ENCODE peak calls at places on chromosomes 6 and 20, in four cellular contexts. Y, O, L and K are unnamed samples.

GRCh38 chr6:40377173-40377806 is 209.9 kb downstream of the LRFN2 start:
- DNase-seq in Y (no peak), O (no peak), L (no peak), K (no peak)

GRCh38 chr6:158044525-158044888 is 62.8 kb downstream of the SYNJ2 start:
- DNase-seq in Y (no peak), O (no peak), L (no peak), K (no peak)

GRCh38 chr6:11006060-11006459 is 38.0 kb downstream of the ELOVL2 start:
- DNase-seq in Y (no peak), O (no peak), L (no peak), K (no peak)

GRCh38 chr6:140773276-140773675 is 1359.4 kb upstream of the GJE1 start:
- DNase-seq in Y (no peak), O (no peak), L (no peak), K (no peak)

GRCh38 chr20:62768815-62769287 is 27.4 kb upstream of the MRGBP start:
- DNase-seq in Y (no peak), O (no peak), L (no peak), K (no peak)

GRCh38 chr20:31839782-31840487 is 5.5 kb downstream of the FOXS1 start:
- DNase-seq in Y (no peak), O (no peak), L (no peak), K (no peak)

GRCh38 chr6:116564921-116565872 is 6.1 kb upstream of the RWDD1 start:
- DNase-seq in Y (no peak), O (no peak), L (no peak), K (no peak)

GRCh38 chr6:89375427-89375868 is 22.9 kb upstream of the UBE2J1 start:
- DNase-seq in Y (peak), O (no peak), L (no peak), K (no peak)

GRCh38 chr6:19410477-19410876 is 426.7 kb upstream of the ID4 start:
- DNase-seq in Y (no peak), O (no peak), L (no peak), K (no peak)

GRCh38 chr6:101490857-101491256 is 97.3 kb downstream of the GRIK2 start:
- DNase-seq in Y (no peak), O (no peak), L (no peak), K (no peak)

GRCh38 chr6:12504325-12504966 is 212.1 kb upstream of the PHACTR1 start:
- DNase-seq in Y (no peak), O (no peak), L (no peak), K (no peak)

GRCh38 chr6:52840763-52841585 is at the start of gene GSTA5:
- DNase-seq in Y (no peak), O (no peak), L (no peak), K (no peak)

GRCh38 chr6:46491789-46492547 is 719 bp upstream of the RCAN2 start:
- DNase-seq in Y (no peak), O (no peak), L (no peak), K (peak)

GRCh38 chr6:104326173-104327001 is 533.3 kb downstream of the HACE1 start:
- DNase-seq in Y (no peak), O (no peak), L (no peak), K (no peak)

GRCh38 chr20:39983183-39983582 is 705.9 kb downstream of the MAFB start:
- DNase-seq in Y (no peak), O (no peak), L (no peak), K (no peak)

GRCh38 chr6:11810039-11810541 is 31.5 kb upstream of the ADTRP start:
- DNase-seq in Y (no peak), O (peak), L (peak), K (no peak)

GRCh38 chr6:130903602-130904001 is 76.4 kb downstream of the SMLR1 start:
- DNase-seq in Y (no peak), O (no peak), L (no peak), K (no peak)

GRCh38 chr6:89970609-89971337 is 76.5 kb downstream of the GJA10 start:
- DNase-seq in Y (no peak), O (no peak), L (no peak), K (no peak)

GRCh38 chr20:21067255-21067654 is 38.9 kb downstream of the LINC00237 start:
- DNase-seq in Y (no peak), O (no peak), L (no peak), K (no peak)

GRCh38 chr20:19944772-19945459 is 72.2 kb upstream of the NAA20 start:
- DNase-seq in Y (no peak), O (no peak), L (no peak), K (no peak)

GRCh38 chr6:134026597-134026996 is 25.8 kb downstream of the SLC2A12 start:
- DNase-seq in Y (no peak), O (no peak), L (no peak), K (no peak)

GRCh38 chr20:4519530-4519929 is 202.2 kb upstream of the PRND start:
- DNase-seq in Y (no peak), O (no peak), L (no peak), K (no peak)

GRCh38 chr20:41222703-41223102 is 85.4 kb downstream of the PLCG1 start:
- DNase-seq in Y (no peak), O (no peak), L (no peak), K (no peak)

GRCh38 chr20:3071266-3071609 is 182 bp upstream of the OXT start:
- DNase-seq in Y (no peak), O (no peak), L (no peak), K (no peak)

GRCh38 chr6:152300517-152300916 is 336.6 kb downstream of the SYNE1 start:
- DNase-seq in Y (no peak), O (no peak), L (no peak), K (no peak)

GRCh38 chr6:169162968-169163903 is 90.4 kb downstream of the THBS2 start:
- DNase-seq in Y (no peak), O (no peak), L (peak), K (no peak)

GRCh38 chr6:110768057-110768456 is 47.2 kb downstream of the CDK19 start:
- DNase-seq in Y (no peak), O (no peak), L (no peak), K (no peak)

GRCh38 chr6:42720739-42721138 is 1.7 kb downstream of the PRPH2 start:
- DNase-seq in Y (no peak), O (no peak), L (no peak), K (no peak)

GRCh38 chr6:158717341-158718328 is 67.8 kb downstream of the SYTL3 start:
- DNase-seq in Y (no peak), O (no peak), L (no peak), K (no peak)

GRCh38 chr6:144543006-144543871 is 258.1 kb downstream of the UTRN start:
- DNase-seq in Y (no peak), O (no peak), L (peak), K (no peak)

GRCh38 chr20:62382306-62383198 is 4.4 kb upstream of the RPS21 start:
- DNase-seq in Y (peak), O (peak), L (no peak), K (peak)

GRCh38 chr6:90369024-90369519 is 72.4 kb upstream of the BACH2 start:
- DNase-seq in Y (no peak), O (no peak), L (peak), K (no peak)

GRCh38 chr6:18823782-18824386 is 436.7 kb downstream of the RNF144B start:
- DNase-seq in Y (no peak), O (no peak), L (peak), K (no peak)